ENCODE peak calls at places on chromosomes 3 and 15, in seven cellular contexts. U is stomach, T is OCI-LY7, H is BE2C, Z is fibroblast of mammary gland, M is AG04449, O is retinal pigment epithelial cell. F is an unnamed sample.
A peak's percentile ranks its signal among the peaks of the same experiment; 100 is the strongest.

GRCh38 chr15:92656089-92656488 is 514 bp upstream of the FAM174B start:
- DNase-seq in O (no peak), Z (no peak), U (no peak), T (no peak), H (no peak), M (no peak), F (no peak)

GRCh38 chr3:20574746-20575145 is 388.7 kb upstream of the SGO1 start:
- DNase-seq in T (no peak), Z (peak; percentile 87), M (peak; percentile 81), H (no peak), O (no peak), U (no peak), F (no peak)

GRCh38 chr3:101518421-101518871 is 5.4 kb upstream of the SENP7 start:
- DNase-seq in H (no peak), T (peak; percentile 38), U (no peak), O (no peak), Z (peak; percentile 22), M (no peak), F (peak; percentile 67)

GRCh38 chr15:98801234-98801561 is 152.9 kb downstream of the IGF1R start:
- DNase-seq in Z (no peak), T (no peak), M (no peak), U (no peak), H (no peak), O (no peak), F (peak; percentile 29)

GRCh38 chr3:17175187-17175839 is 290.6 kb downstream of the PLCL2 start:
- DNase-seq in T (no peak), H (no peak), O (peak; percentile 30), M (peak; percentile 76), Z (peak; percentile 84), U (no peak), F (no peak)

GRCh38 chr3:148714521-148714920 is 16.8 kb downstream of the AGTR1 start:
- DNase-seq in U (no peak), Z (peak; percentile 51), O (no peak), T (no peak), H (no peak), M (no peak), F (no peak)

GRCh38 chr15:101439920-101440319 is 49.6 kb downstream of the PCSK6 start:
- DNase-seq in U (peak; percentile 23), O (no peak), H (no peak), Z (peak; percentile 80), M (peak; percentile 42), T (no peak), F (no peak)

GRCh38 chr3:152827313-152827712 is 7.6 kb upstream of the P2RY1 start:
- DNase-seq in M (no peak), T (no peak), U (no peak), H (no peak), Z (no peak), O (no peak), F (no peak)

GRCh38 chr3:119177321-119177720 is 3.9 kb downstream of the UPK1B start:
- DNase-seq in T (no peak), U (no peak), O (no peak), H (no peak), Z (no peak), M (no peak), F (no peak)

GRCh38 chr15:85690546-85691226 is 104.0 kb downstream of the KLHL25 start:
- DNase-seq in Z (no peak), M (no peak), H (no peak), O (no peak), T (peak; percentile 55), U (no peak), F (peak; percentile 82)

GRCh38 chr15:63156708-63157065 is 590 bp downstream of the RPS27L start:
- DNase-seq in T (peak; percentile 35), Z (peak; percentile 50), O (no peak), U (no peak), H (no peak), M (no peak), F (no peak)

GRCh38 chr3:114508208-114508607 is 214.4 kb downstream of the TIGIT start:
- DNase-seq in T (no peak), O (no peak), M (no peak), H (no peak), U (no peak), Z (no peak), F (no peak)

GRCh38 chr3:120745466-120745865 is 2.9 kb downstream of the GTF2E1 start:
- DNase-seq in U (no peak), Z (no peak), T (no peak), O (no peak), H (no peak), M (no peak), F (no peak)

GRCh38 chr3:122074621-122075265 is 19.6 kb downstream of the CD86 start:
- DNase-seq in H (no peak), Z (peak; percentile 85), T (peak; percentile 64), M (no peak), U (no peak), O (no peak), F (peak; percentile 38)

GRCh38 chr15:85408270-85408746 is 27.9 kb downstream of the AKAP13 start:
- DNase-seq in M (no peak), T (peak; percentile 55), Z (no peak), O (no peak), H (no peak), U (no peak), F (peak; percentile 55)

GRCh38 chr15:39018966-39019365 is 454.4 kb upstream of the RASGRP1 start:
- DNase-seq in M (no peak), H (no peak), T (no peak), U (no peak), Z (no peak), O (no peak), F (no peak)

GRCh38 chr15:34336947-34337556 is 529 bp downstream of the SLC12A6 start:
- DNase-seq in Z (no peak), H (no peak), M (no peak), T (peak; percentile 41), U (no peak), O (no peak), F (peak; percentile 54)

GRCh38 chr3:13188975-13189374 is 115.7 kb upstream of the IQSEC1 start:
- DNase-seq in H (no peak), U (no peak), O (no peak), Z (no peak), M (no peak), T (no peak), F (no peak)

GRCh38 chr15:88535100-88535499 is 11.4 kb downstream of the DET1 start:
- DNase-seq in U (no peak), H (no peak), Z (peak; percentile 37), T (no peak), O (no peak), M (no peak), F (no peak)

GRCh38 chr3:105347625-105348302 is 18.9 kb upstream of the ALCAM start:
- DNase-seq in M (no peak), T (no peak), U (no peak), H (no peak), O (no peak), Z (no peak), F (no peak)

GRCh38 chr3:105349988-105350387 is 16.7 kb upstream of the ALCAM start:
- DNase-seq in O (no peak), T (no peak), U (no peak), M (no peak), Z (peak; percentile 64), H (peak; percentile 26), F (no peak)

GRCh38 chr3:105343991-105344390 is 22.7 kb upstream of the ALCAM start:
- DNase-seq in Z (no peak), H (no peak), O (no peak), U (no peak), M (no peak), T (no peak), F (no peak)
- TF ChIP-seq CTCF in Z (no peak), H (no peak), O (no peak), U (no peak), M (no peak), T (no peak), F (no peak)

GRCh38 chr3:185939721-185940120 is 1.9 kb upstream of the TRA2B start:
- DNase-seq in T (no peak), H (no peak), U (no peak), M (no peak), O (no peak), Z (peak; percentile 49), F (no peak)

GRCh38 chr3:185940951-185941350 is 3.1 kb upstream of the TRA2B start:
- DNase-seq in Z (no peak), T (no peak), H (no peak), M (no peak), O (no peak), U (no peak), F (no peak)

GRCh38 chr3:185942907-185943306 is 5.1 kb upstream of the TRA2B start:
- DNase-seq in H (no peak), T (no peak), U (no peak), Z (no peak), O (no peak), M (no peak), F (no peak)

GRCh38 chr3:185942396-185942795 is 4.6 kb upstream of the TRA2B start:
- DNase-seq in T (no peak), Z (no peak), O (no peak), H (no peak), M (no peak), U (no peak), F (no peak)

DNA sequence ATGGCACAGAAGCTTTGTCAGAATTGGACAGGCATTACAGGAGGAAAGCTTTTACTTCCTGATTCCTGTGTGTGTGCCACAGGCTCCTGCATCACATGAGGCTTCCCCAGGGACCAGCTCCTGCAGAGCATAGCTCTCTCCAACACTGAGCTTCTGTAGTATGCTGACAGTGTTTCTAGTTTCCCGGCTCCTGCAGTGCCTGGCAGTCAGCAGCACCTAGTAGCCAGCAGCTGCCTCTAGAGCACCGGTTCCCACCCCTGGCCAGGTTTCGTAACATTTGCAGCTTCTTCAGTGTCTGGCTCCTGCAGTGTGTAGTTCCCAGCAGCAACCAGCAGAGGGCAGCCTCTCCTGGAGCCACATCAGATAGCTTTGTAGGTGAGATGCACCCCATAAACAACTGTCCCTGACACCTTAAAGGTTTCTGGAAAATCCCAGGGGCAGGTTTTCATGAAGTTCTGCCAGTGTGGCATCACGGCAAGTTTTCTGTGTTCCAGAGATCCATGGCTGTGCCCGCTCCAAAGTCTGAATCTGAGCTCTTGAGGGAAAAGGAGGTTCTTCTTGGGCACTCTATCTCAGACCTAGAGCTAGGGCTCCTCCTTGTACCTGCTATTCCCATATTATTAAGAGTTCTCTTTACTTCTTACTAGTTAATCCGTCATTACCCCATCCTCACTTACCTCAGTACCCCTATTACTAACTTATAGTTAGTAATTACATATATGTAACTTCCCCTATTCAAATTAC is 5.7 kb upstream of the TRA2B start:
- DNase-seq in U (peak; percentile 85), H (peak; percentile 79), O (no peak), Z (peak; percentile 80), M (peak; percentile 23), T (peak; percentile 88), F (peak; percentile 92)
- TF ChIP-seq CTCF in U (no peak), H (peak; percentile 100), O (peak; percentile 100), Z (peak; percentile 98), M (peak; percentile 96), T (peak; percentile 99), F (peak; percentile 99)

GRCh38 chr15:72285402-72285801 is 13.0 kb upstream of the PARP6 start:
- DNase-seq in M (no peak), T (no peak), U (no peak), O (no peak), H (no peak), Z (no peak), F (no peak)
- TF ChIP-seq CTCF in M (no peak), T (no peak), U (no peak), O (no peak), H (no peak), Z (no peak), F (no peak)

DNA sequence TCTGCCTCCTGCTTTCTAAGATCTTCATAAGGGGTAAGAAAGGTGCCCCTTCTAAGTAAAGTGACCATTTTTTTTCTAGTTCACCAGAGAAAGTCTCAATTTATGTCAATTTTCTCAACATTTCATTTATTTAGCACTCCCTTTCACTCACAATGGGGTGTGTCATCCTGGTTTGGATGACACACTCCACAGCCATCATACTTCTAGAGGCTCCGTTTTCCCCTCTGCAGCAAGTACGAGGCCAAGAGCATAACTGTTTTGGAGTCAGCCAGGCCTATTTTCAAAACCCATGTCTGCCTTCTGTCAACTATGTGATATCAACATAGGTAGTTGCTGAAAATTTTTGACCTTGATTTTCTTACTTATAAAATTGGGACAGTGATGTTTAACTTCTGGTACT is 703.2 kb downstream of the NLGN1 start:
- DNase-seq in O (no peak), H (no peak), Z (no peak), T (no peak), M (no peak), U (no peak), F (no peak)
- TF ChIP-seq CTCF in O (no peak), H (no peak), Z (no peak), T (no peak), M (no peak), U (no peak), F (no peak)

F was measured in activated CD8-positive, alpha-beta T cell treated with anti-CD3 and anti-CD28 coated beads for 36 hours.